ENCODE peak calls at places on chromosomes 6 and 20, in five cellular contexts. H is fibroblast of lung, U is astrocyte of the spinal cord, M is colonic mucosa, B is HS-5. Q is an unnamed sample.

GRCh38 chr20:62587757-62588402 is 54.4 kb upstream of the SLCO4A1 start:
- DNase-seq in H (peak), U (no peak), M (no peak), B (peak), Q (no peak)

GRCh38 chr6:17986656-17987575 is 519 bp downstream of the KIF13A start:
- DNase-seq in H (peak), U (peak), M (peak), B (no peak), Q (no peak)

GRCh38 chr20:5899444-5899843 is 50.9 kb downstream of the TRMT6 start:
- DNase-seq in H (no peak), U (no peak), M (no peak), B (no peak), Q (no peak)

GRCh38 chr6:123016431-123017110 is 20.5 kb downstream of the CLVS2 start:
- DNase-seq in H (no peak), U (no peak), M (no peak), B (no peak), Q (no peak)

GRCh38 chr20:17619351-17620093 is 49.6 kb downstream of the DSTN start:
- DNase-seq in H (no peak), U (no peak), M (no peak), B (no peak), Q (no peak)

GRCh38 chr6:11785449-11785951 is 6.9 kb upstream of the ADTRP start:
- DNase-seq in H (peak), U (no peak), M (no peak), B (no peak), Q (no peak)

GRCh38 chr6:1022719-1023118 is 289.2 kb upstream of the FOXQ1 start:
- DNase-seq in H (no peak), U (no peak), M (no peak), B (no peak), Q (no peak)

GRCh38 chr20:44019638-44020335 is 105.1 kb downstream of the TOX2 start:
- DNase-seq in H (peak), U (no peak), M (no peak), B (no peak), Q (no peak)

GRCh38 chr6:139593081-139593480 is 218.6 kb upstream of the CITED2 start:
- DNase-seq in H (no peak), U (no peak), M (no peak), B (no peak), Q (no peak)

GRCh38 chr6:162907876-162908481 is 180.2 kb downstream of the PACRG start:
- DNase-seq in H (peak), U (peak), M (no peak), B (peak), Q (no peak)

GRCh38 chr6:41602864-41603608 is 35.2 kb upstream of the MDFI start:
- DNase-seq in H (peak), U (peak), M (peak), B (peak), Q (peak)

GRCh38 chr6:37934276-37934675 is 114.7 kb downstream of the ZFAND3 start:
- DNase-seq in H (peak), U (no peak), M (no peak), B (peak), Q (no peak)

GRCh38 chr6:136751478-136751956 is 40.8 kb downstream of the MAP3K5 start:
- DNase-seq in H (peak), U (no peak), M (peak), B (no peak), Q (no peak)

GRCh38 chr6:144362042-144363018 is 77.2 kb downstream of the UTRN start:
- DNase-seq in H (peak), U (peak), M (no peak), B (no peak), Q (no peak)

GRCh38 chr20:6295477-6296256 is 172.8 kb upstream of the FERMT1 start:
- DNase-seq in H (peak), U (no peak), M (no peak), B (no peak), Q (no peak)

GRCh38 chr6:131828080-131828479 is 20.3 kb downstream of the ENPP1 start:
- DNase-seq in H (peak), U (no peak), M (no peak), B (no peak), Q (no peak)

GRCh38 chr20:3925899-3926638 is 36.9 kb downstream of the PANK2 start:
- DNase-seq in H (no peak), U (no peak), M (no peak), B (no peak), Q (no peak)

GRCh38 chr20:62066339-62066982 is 780 bp upstream of the TAF4 start:
- DNase-seq in H (peak), U (peak), M (peak), B (no peak), Q (no peak)